ENCODE peak calls at places on chromosome 4, in eight cellular contexts. W is upper lobe of left lung, F is A549, B is HepG2, Z is esophagus muscularis mucosa, T is transverse colon, Q is K562, S is stomach. Y is an unnamed sample.

GRCh38 chr4:175330236-175330635 is 412.1 kb downstream of the ADAM29 start:
- DNase-seq in W (no peak), F (no peak), B (no peak), Z (no peak), T (no peak), Q (no peak), S (no peak), Y (no peak)

GRCh38 chr4:22678851-22679517 is 13.8 kb upstream of the GBA3 start:
- DNase-seq in W (no peak), F (no peak), B (no peak), Z (no peak), T (no peak), Q (no peak), S (no peak), Y (no peak)

GRCh38 chr4:88817740-88818139 is 120.1 kb upstream of the NAP1L5 start:
- DNase-seq in W (no peak), F (no peak), B (no peak), Z (no peak), T (no peak), Q (no peak), S (no peak), Y (no peak)

GRCh38 chr4:40395908-40396806 is 61.0 kb downstream of the CHRNA9 start:
- DNase-seq in W (no peak), F (peak; percentile 25), B (peak; percentile 43), Z (no peak), T (peak; percentile 57), Q (no peak), S (peak; percentile 94), Y (peak; percentile 31)

GRCh38 chr4:2935762-2936743 is 27.2 kb downstream of the NOP14 start:
- DNase-seq in W (no peak), F (peak; percentile 40), B (no peak), Z (no peak), T (no peak), Q (no peak), S (peak; percentile 27), Y (no peak)

GRCh38 chr4:65971686-65972085 is 301.4 kb upstream of the EPHA5 start:
- DNase-seq in W (no peak), F (no peak), B (no peak), Z (no peak), T (no peak), Q (no peak), S (no peak), Y (no peak)

GRCh38 chr4:125280892-125281403 is 33.8 kb upstream of the FAT4 start:
- DNase-seq in W (peak; percentile 74), F (no peak), B (no peak), Z (no peak), T (no peak), Q (no peak), S (no peak), Y (no peak)

GRCh38 chr4:109441858-109442480 is 8.4 kb downstream of the SEC24B start:
- DNase-seq in W (no peak), F (no peak), B (no peak), Z (no peak), T (no peak), Q (no peak), S (no peak), Y (no peak)

GRCh38 chr4:93791570-93792195 is 36.9 kb upstream of the ATOH1 start:
- DNase-seq in W (no peak), F (peak; percentile 44), B (peak; percentile 50), Z (no peak), T (peak; percentile 64), Q (peak; percentile 60), S (peak; percentile 59), Y (peak; percentile 56)

GRCh38 chr4:10075953-10076391 is 40.6 kb downstream of the WDR1 start:
- DNase-seq in W (no peak), F (no peak), B (no peak), Z (no peak), T (no peak), Q (no peak), S (peak; percentile 22), Y (no peak)

GRCh38 chr4:10075158-10075863 is 41.3 kb downstream of the WDR1 start:
- DNase-seq in W (no peak), F (no peak), B (no peak), Z (no peak), T (no peak), Q (no peak), S (peak; percentile 24), Y (no peak)

GRCh38 chr4:10074076-10074766 is 42.4 kb downstream of the WDR1 start:
- DNase-seq in W (no peak), F (no peak), B (no peak), Z (no peak), T (no peak), Q (no peak), S (no peak), Y (no peak)

GRCh38 chr4:10072420-10073017 is 44.1 kb downstream of the WDR1 start:
- DNase-seq in W (no peak), F (no peak), B (no peak), Z (no peak), T (no peak), Q (no peak), S (no peak), Y (no peak)

DNA sequence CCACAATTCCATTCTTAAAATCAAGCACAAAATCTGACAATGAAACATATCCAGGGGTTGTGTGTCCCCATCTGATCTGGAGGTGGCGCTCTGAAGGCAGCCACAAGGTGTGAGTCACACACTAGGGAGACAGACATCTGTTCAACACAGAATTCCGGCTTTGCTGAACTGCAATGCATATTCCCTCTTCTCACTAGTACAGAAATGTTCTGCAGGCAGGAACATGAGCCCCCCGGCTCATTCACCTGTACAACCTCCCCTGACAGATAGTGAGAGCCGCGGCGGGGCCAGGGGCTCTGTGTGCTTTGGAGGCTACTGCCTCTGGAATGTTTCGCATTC is 41.9 kb downstream of the WDR1 start:
- DNase-seq in W (no peak), F (peak; percentile 45), B (no peak), Z (no peak), T (no peak), Q (peak; percentile 44), S (peak; percentile 19), Y (no peak)
- TF ChIP-seq CTCF in W (no peak), F (peak; percentile 40), B (peak; percentile 61), Z (peak; percentile 37), T (no peak), Q (peak; percentile 65), S (no peak), Y (no peak)

GRCh38 chr4:59195867-59196266 is 2004.3 kb upstream of the ADGRL3 start:
- DNase-seq in W (no peak), F (no peak), B (no peak), Z (no peak), T (no peak), Q (no peak), S (no peak), Y (no peak)

GRCh38 chr4:59200992-59201391 is 1999.1 kb upstream of the ADGRL3 start:
- DNase-seq in W (no peak), F (no peak), B (no peak), Z (no peak), T (no peak), Q (no peak), S (no peak), Y (no peak)
- TF ChIP-seq EP300 in W (no peak), F (no peak), B (no peak), Z (no peak), T (no peak), Q (no peak), S (no peak), Y (no peak)

DNA sequence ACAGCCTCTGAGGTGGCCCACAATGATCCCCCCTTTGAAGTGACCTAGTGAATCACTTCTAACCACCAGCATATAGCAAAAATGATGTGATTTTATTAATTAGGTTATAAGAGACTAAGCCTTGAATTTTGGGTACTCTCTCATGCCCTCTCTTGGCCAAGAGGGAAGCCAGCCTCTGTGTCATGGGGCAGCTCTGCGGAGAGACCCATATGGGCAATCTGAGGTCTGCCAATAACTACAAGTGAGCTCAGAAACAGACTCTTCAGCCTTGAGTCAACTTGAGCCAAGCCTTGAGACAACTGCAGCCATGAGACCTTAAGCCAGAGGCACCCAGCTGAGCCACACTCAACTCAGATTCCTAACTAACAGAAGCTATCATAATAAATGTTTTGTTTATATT is 45.7 kb downstream of the MANBA start:
- DNase-seq in W (no peak), F (no peak), B (no peak), Z (no peak), T (no peak), Q (no peak), S (no peak), Y (no peak)
- TF ChIP-seq CTCF in W (no peak), F (no peak), B (no peak), Z (no peak), T (no peak), Q (no peak), S (no peak), Y (no peak)

DNA sequence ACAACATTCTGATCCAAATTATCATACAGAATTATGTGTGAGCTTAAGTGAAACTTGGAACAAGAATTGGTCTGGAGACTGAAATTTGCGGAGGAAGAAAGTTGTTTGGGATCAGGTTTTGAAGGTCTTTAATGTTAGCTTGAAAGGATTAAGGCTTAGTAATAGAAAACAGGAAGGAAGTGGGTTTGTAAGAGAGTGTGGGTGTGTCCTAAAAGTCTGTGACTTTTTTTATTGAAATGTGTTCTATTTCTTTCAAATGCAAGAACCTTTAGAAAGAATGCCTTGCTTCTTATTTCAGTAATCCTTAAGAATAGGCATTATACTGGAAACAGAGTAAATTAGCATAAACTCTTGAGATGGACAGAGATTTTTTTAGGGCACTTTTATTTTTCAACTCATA is 198.0 kb downstream of the GALNTL6 start:
- DNase-seq in W (no peak), F (no peak), B (no peak), Z (no peak), T (no peak), Q (no peak), S (no peak), Y (no peak)
- TF ChIP-seq EP300 in W (no peak), F (no peak), B (no peak), Z (no peak), T (no peak), Q (no peak), S (no peak), Y (no peak)